ENCODE peak calls at places on chromosomes 3 and 15, in five cellular contexts. B, N, T, H and E are unnamed samples.

GRCh38 chr3:12508316-12508715 is 24.0 kb downstream of the TSEN2 start:
- DNase-seq in N (no peak), T (no peak), B (no peak), H (no peak), E (no peak)

GRCh38 chr3:84783281-84783680 is 175.5 kb upstream of the CADM2 start:
- DNase-seq in N (no peak), T (no peak), H (no peak), B (no peak), E (no peak)

GRCh38 chr15:51727141-51727897 is 10.1 kb downstream of the LYSMD2 start:
- DNase-seq in T (peak), B (no peak), H (no peak), N (no peak), E (no peak)

GRCh38 chr3:134357914-134358811 is 16.1 kb downstream of the AMOTL2 start:
- DNase-seq in N (no peak), T (no peak), H (no peak), B (peak), E (no peak)

GRCh38 chr3:4988815-4989648 is 9.8 kb downstream of the BHLHE40 start:
- DNase-seq in N (no peak), T (no peak), H (no peak), B (peak), E (no peak)

GRCh38 chr3:141303481-141304223 is 64.7 kb upstream of the ZBTB38 start:
- DNase-seq in N (no peak), T (peak), H (peak), B (peak), E (no peak)

GRCh38 chr3:195102609-195103467 is 168.1 kb downstream of the XXYLT1 start:
- DNase-seq in B (no peak), H (no peak), N (no peak), T (no peak), E (no peak)

GRCh38 chr3:71244153-71245051 is 339.1 kb downstream of the FOXP1 start:
- DNase-seq in H (no peak), T (no peak), B (no peak), N (no peak), E (no peak)

GRCh38 chr3:120516142-120516541 is 65.3 kb upstream of the FSTL1 start:
- DNase-seq in N (no peak), H (no peak), B (no peak), T (no peak), E (no peak)

GRCh38 chr15:90703455-90703854 is 13.7 kb upstream of the BLM start:
- DNase-seq in H (no peak), N (no peak), B (no peak), T (no peak), E (no peak)
- H3K27ac ChIP-seq in H (no peak), N (no peak), B (no peak), T (peak), E (no peak)

GRCh38 chr15:28888900-28889299 is 3.1 kb downstream of the APBA2 start:
- DNase-seq in H (no peak), N (no peak), T (no peak), B (no peak), E (no peak)

GRCh38 chr15:28890711-28891495 is 5.1 kb downstream of the APBA2 start:
- DNase-seq in B (no peak), H (peak), T (no peak), N (no peak), E (no peak)

GRCh38 chr15:28889346-28889745 is 3.6 kb downstream of the APBA2 start:
- DNase-seq in B (no peak), T (no peak), H (no peak), N (no peak), E (no peak)

GRCh38 chr15:28892789-28893610 is 7.2 kb downstream of the APBA2 start:
- DNase-seq in H (no peak), T (no peak), B (peak), N (no peak), E (no peak)

GRCh38 chr15:28891588-28891987 is 5.8 kb downstream of the APBA2 start:
- DNase-seq in T (no peak), N (no peak), B (no peak), H (no peak), E (no peak)
- H3K27ac ChIP-seq in T (no peak), N (no peak), B (no peak), H (no peak), E (no peak)

GRCh38 chr3:11221818-11222217 is 50.4 kb upstream of the ATG7 start:
- DNase-seq in B (no peak), N (no peak), H (no peak), T (no peak), E (no peak)

GRCh38 chr3:11224010-11224409 is 48.2 kb upstream of the ATG7 start:
- DNase-seq in N (no peak), T (no peak), H (no peak), B (no peak), E (no peak)

GRCh38 chr3:11224870-11225251 is 47.3 kb upstream of the ATG7 start:
- DNase-seq in N (no peak), H (no peak), B (no peak), T (no peak), E (no peak)

GRCh38 chr3:11214451-11214987 is 57.7 kb upstream of the ATG7 start:
- DNase-seq in B (no peak), H (no peak), T (no peak), N (no peak), E (no peak)

DNA sequence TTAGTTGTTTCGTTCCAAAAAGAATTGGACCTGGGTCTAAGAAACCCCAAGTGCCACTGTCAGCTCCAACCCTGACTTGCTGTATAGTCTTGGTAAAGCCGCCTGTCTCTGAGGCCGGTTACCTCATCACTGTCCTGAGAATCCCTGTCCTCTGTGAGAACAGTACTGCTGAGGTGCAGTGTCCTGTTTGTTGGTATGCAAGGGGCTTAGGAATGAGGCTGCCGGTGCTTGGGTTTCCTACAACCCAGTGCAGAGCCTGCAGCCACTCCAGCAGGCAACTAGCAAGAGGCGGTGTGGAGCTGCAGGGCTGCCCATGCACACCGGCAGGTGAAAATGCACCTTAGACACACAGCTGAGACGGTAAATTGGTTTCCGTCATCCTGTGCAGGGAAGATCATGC is 52.0 kb upstream of the ATG7 start:
- DNase-seq in N (no peak), T (peak), H (no peak), B (no peak), E (no peak)
- H3K27ac ChIP-seq in N (no peak), T (no peak), H (no peak), B (no peak), E (no peak)

GRCh38 chr3:143613226-143613625 is 235.0 kb downstream of the SLC9A9 start:
- DNase-seq in H (no peak), T (no peak), B (no peak), N (no peak), E (no peak)
- H3K27ac ChIP-seq in H (no peak), T (no peak), B (no peak), N (no peak), E (no peak)

GRCh38 chr15:57149196-57149595 is 227.1 kb upstream of the CGNL1 start:
- DNase-seq in H (no peak), N (no peak), B (no peak), T (no peak), E (no peak)
- H3K27ac ChIP-seq in H (no peak), N (no peak), B (no peak), T (peak), E (no peak)

GRCh38 chr3:194003128-194004057 is 132.6 kb upstream of the HES1 start:
- DNase-seq in T (peak), N (peak), B (peak), H (peak), E (no peak)
- H3K27ac ChIP-seq in T (no peak), N (peak), B (peak), H (no peak), E (no peak)

GRCh38 chr3:3636815-3637214 is 162.4 kb upstream of the LRRN1 start:
- DNase-seq in H (no peak), B (no peak), T (no peak), N (peak), E (no peak)

GRCh38 chr3:3632439-3632838 is 166.8 kb upstream of the LRRN1 start:
- DNase-seq in B (no peak), T (no peak), N (no peak), H (no peak), E (no peak)

GRCh38 chr3:3633761-3634160 is 165.5 kb upstream of the LRRN1 start:
- DNase-seq in N (no peak), T (no peak), H (no peak), B (no peak), E (no peak)

GRCh38 chr3:3634326-3634725 is 164.9 kb upstream of the LRRN1 start:
- DNase-seq in T (no peak), H (no peak), B (no peak), N (no peak), E (no peak)

DNA sequence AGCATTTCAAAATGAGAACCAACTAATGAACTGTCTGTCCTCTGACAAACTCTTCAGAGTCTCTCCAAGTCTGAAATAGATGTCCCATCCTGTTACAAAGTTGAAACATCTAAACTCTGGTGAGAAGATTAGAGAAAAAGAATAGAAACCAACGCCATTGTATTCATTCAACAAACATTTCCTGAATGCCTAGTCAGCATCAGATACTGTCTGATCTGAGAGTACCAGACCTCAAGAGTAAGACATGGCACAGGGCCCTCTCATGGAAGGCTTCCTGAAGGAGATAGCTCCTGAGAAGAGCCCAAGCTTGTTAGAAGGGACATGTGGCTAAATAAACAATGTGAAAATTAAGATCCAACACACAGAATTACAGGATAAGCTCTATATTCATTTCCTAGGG is 164.1 kb upstream of the LRRN1 start:
- DNase-seq in H (no peak), B (no peak), T (no peak), N (no peak), E (no peak)
- H3K27ac ChIP-seq in H (no peak), B (no peak), T (no peak), N (no peak), E (no peak)

GRCh38 chr3:105401254-105401653 is 34.5 kb downstream of the ALCAM start:
- DNase-seq in B (no peak), H (no peak), T (no peak), N (no peak), E (no peak)
- H3K27ac ChIP-seq in B (peak), H (no peak), T (no peak), N (no peak), E (no peak)

GRCh38 chr3:159992601-159993000 is 4.0 kb downstream of the IL12A start:
- DNase-seq in N (no peak), B (no peak), T (no peak), H (no peak), E (no peak)

GRCh38 chr3:159991591-159991990 is 3.0 kb downstream of the IL12A start:
- DNase-seq in N (no peak), B (no peak), H (no peak), T (no peak), E (no peak)

GRCh38 chr3:159987291-159987711 is 1.3 kb upstream of the IL12A start:
- DNase-seq in T (peak), N (no peak), B (no peak), H (no peak), E (no peak)

GRCh38 chr3:159989973-159990846 is 1.6 kb downstream of the IL12A start:
- DNase-seq in N (no peak), T (peak), H (no peak), B (no peak), E (no peak)

GRCh38 chr3:159988617-159989251 is at the start of gene IL12A:
- DNase-seq in H (peak), T (peak), N (peak), B (peak), E (peak)
- H3K27ac ChIP-seq in H (peak), T (no peak), N (no peak), B (peak), E (peak)

GRCh38 chr3:14428087-14429067 is 26.0 kb downstream of the SLC6A6 start:
- DNase-seq in N (no peak), H (no peak), B (no peak), T (no peak), E (no peak)
- H3K27ac ChIP-seq in N (no peak), H (peak), B (no peak), T (no peak), E (peak)